ENCODE peak calls at places on chromosomes 3 and 15, in five cellular contexts. J is choroid plexus epithelial cell, S is uterus, F is mammary epithelial cell, C is neural progenitor cell. B is an unnamed sample.

GRCh38 chr3:111923095-111923771 is 55.6 kb upstream of the ABHD10 start:
- DNase-seq in C (no peak), S (no peak), J (no peak), F (peak; percentile 87), B (peak; percentile 68)

GRCh38 chr3:109175411-109175810 is 38.9 kb downstream of the C3orf85 start:
- DNase-seq in C (no peak), J (no peak), S (no peak), F (no peak), B (no peak)

GRCh38 chr3:115186351-115187148 is 39.5 kb upstream of the ZBTB20 start:
- DNase-seq in J (no peak), S (no peak), C (no peak), F (peak; percentile 25), B (no peak)

GRCh38 chr3:123155471-123156011 is 46.2 kb upstream of the SEC22A start:
- DNase-seq in F (no peak), S (no peak), J (no peak), C (peak; percentile 77), B (no peak)

GRCh38 chr3:39434574-39434973 is 28.1 kb downstream of the RPSA start:
- DNase-seq in J (no peak), F (peak; percentile 83), C (no peak), S (peak; percentile 70), B (peak; percentile 49)

GRCh38 chr3:141305436-141305835 is 62.9 kb upstream of the ZBTB38 start:
- DNase-seq in F (peak; percentile 30), J (peak; percentile 96), S (no peak), C (peak; percentile 26), B (peak; percentile 45)

GRCh38 chr3:125055913-125056705 is at the start of gene HEG1:
- DNase-seq in J (peak; percentile 77), C (peak; percentile 91), S (peak; percentile 90), F (peak; percentile 73), B (peak; percentile 75)

GRCh38 chr15:77482570-77482969 is 61.9 kb downstream of the HMG20A start:
- DNase-seq in S (no peak), C (no peak), F (no peak), J (peak; percentile 87), B (peak; percentile 50)

GRCh38 chr15:100253640-100254039 is 88.1 kb downstream of the ADAMTS17 start:
- DNase-seq in J (no peak), F (no peak), S (no peak), C (no peak), B (no peak)

GRCh38 chr15:55241895-55242294 is 45.2 kb upstream of the RSL24D1 start:
- DNase-seq in C (no peak), S (no peak), J (peak; percentile 50), F (no peak), B (peak; percentile 23)

GRCh38 chr15:36177590-36178281 is 401.7 kb upstream of the CDIN1 start:
- DNase-seq in J (peak; percentile 23), C (no peak), S (no peak), F (no peak), B (peak; percentile 31)

GRCh38 chr3:108552267-108553159 is 36.7 kb downstream of the CIP2A start:
- DNase-seq in J (peak; percentile 75), F (peak; percentile 21), S (no peak), C (peak; percentile 60), B (peak; percentile 60)

GRCh38 chr3:186953011-186953487 is 22.7 kb downstream of the ST6GAL1 start:
- DNase-seq in J (peak; percentile 69), C (no peak), F (peak; percentile 36), S (no peak), B (peak; percentile 47)

GRCh38 chr3:159852821-159853505 is 135.7 kb upstream of the IL12A start:
- DNase-seq in S (peak; percentile 55), F (peak; percentile 66), C (peak; percentile 38), J (peak; percentile 79), B (peak; percentile 68)

GRCh38 chr3:159850481-159850880 is 138.2 kb upstream of the IL12A start:
- DNase-seq in C (no peak), S (no peak), F (no peak), J (no peak), B (no peak)

GRCh38 chr3:159853506-159853864 is 135.2 kb upstream of the IL12A start:
- DNase-seq in J (no peak), S (no peak), F (no peak), C (no peak), B (no peak)

GRCh38 chr3:159854500-159855124 is 134.0 kb upstream of the IL12A start:
- DNase-seq in S (no peak), C (no peak), F (peak; percentile 86), J (peak; percentile 97), B (peak; percentile 95)

DNA sequence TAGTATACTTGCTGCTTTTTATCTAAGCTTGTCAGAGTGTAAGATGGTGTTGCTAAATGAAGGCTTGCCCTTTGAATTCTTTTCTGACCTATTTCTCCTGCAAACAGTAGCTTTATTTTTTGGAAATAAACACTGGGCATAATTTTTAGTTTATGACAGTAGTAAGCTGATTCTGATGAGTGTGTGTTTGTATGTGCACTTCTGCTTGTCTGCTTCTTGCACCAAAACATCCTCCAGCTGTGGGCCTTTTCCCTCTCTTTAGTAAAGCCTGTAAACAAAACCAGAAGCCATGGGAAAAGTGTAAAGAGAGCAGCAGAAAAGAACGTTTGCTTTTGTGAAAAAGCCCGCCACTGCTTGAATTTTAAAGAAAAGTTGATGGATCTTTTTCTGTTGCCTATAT is 136.4 kb upstream of the IL12A start:
- DNase-seq in C (no peak), S (no peak), J (no peak), F (no peak), B (no peak)
- H3K4me3 ChIP-seq in C (peak overlapping the region; percentile 7), S (no peak overlapping the region), J (no peak overlapping the region), F (no peak overlapping the region), B (no peak overlapping the region)

DNA sequence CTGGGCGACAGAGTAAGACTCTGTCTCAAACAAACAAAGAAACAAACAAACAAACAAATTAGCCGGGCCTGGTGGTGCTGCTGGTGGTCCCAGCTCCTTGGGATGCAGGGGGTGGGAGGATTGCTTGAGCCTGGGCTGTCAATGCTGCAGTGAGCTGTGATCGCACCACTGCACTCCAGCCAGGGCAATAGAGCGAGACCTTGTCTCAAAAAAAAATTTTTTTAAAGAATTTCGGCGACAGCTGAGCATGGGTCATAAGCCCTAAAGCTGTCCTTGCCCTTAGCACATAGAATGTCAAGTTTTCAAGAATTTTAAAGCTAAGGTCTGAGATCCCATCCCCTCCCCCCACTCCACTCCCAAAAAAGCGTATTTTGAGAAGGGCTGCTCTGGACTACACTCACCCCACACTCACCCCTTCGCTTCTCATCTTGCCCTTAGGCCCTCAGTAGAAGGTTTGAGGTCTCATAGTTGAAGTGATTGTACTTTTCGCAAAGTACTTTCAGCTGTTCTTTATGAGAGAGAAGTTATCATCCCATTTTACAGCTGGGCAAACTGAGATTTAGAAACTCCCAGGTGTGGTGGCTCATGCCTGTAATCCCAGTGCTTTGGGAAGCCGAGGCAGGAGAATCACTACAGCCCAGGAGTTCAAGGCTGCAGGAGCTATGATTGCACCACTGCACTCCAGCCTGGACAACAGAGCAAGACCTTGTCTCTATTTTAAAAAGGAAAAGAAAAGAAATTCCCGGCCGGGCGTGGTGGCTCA is 34.3 kb upstream of the FLNB start:
- DNase-seq in F (no peak), S (no peak), C (no peak), J (no peak), B (no peak)
- TF ChIP-seq CTCF in F (no peak), S (no peak), C (no peak), J (no peak), B (no peak)

GRCh38 chr15:56918046-56918906 is at the start of gene TCF12:
- DNase-seq in F (peak; percentile 95), J (peak; percentile 98), S (peak; percentile 93), C (peak; percentile 98), B (peak; percentile 94)

GRCh38 chr15:56918907-56919707 is 663 bp downstream of the TCF12 start:
- DNase-seq in C (peak; percentile 87), F (peak; percentile 62), J (peak; percentile 64), S (peak; percentile 51), B (peak; percentile 78)

GRCh38 chr15:56915888-56916287 is 2.6 kb upstream of the TCF12 start:
- DNase-seq in S (no peak), F (no peak), J (no peak), C (no peak), B (no peak)

GRCh38 chr15:56916825-56917477 is 1.5 kb upstream of the TCF12 start:
- DNase-seq in C (no peak), S (no peak), J (no peak), F (no peak), B (no peak)

GRCh38 chr15:56917652-56918045 is 795 bp upstream of the TCF12 start:
- DNase-seq in J (no peak), C (no peak), F (no peak), S (no peak), B (no peak)
- H3K4me3 ChIP-seq in J (peak overlapping the region; percentile 88), C (peak overlapping the region; percentile 96), F (peak overlapping the region; percentile 97), S (peak overlapping the region; percentile 90), B (peak overlapping the region; percentile 87)

GRCh38 chr3:127373701-127374625 is 86.1 kb upstream of the PRR20G start:
- DNase-seq in F (no peak), J (no peak), S (no peak), C (peak; percentile 71), B (no peak)
- TF ChIP-seq CTCF in F (peak; percentile 54), J (peak; percentile 47), S (no peak), C (peak; percentile 72), B (peak; percentile 29)

DNA sequence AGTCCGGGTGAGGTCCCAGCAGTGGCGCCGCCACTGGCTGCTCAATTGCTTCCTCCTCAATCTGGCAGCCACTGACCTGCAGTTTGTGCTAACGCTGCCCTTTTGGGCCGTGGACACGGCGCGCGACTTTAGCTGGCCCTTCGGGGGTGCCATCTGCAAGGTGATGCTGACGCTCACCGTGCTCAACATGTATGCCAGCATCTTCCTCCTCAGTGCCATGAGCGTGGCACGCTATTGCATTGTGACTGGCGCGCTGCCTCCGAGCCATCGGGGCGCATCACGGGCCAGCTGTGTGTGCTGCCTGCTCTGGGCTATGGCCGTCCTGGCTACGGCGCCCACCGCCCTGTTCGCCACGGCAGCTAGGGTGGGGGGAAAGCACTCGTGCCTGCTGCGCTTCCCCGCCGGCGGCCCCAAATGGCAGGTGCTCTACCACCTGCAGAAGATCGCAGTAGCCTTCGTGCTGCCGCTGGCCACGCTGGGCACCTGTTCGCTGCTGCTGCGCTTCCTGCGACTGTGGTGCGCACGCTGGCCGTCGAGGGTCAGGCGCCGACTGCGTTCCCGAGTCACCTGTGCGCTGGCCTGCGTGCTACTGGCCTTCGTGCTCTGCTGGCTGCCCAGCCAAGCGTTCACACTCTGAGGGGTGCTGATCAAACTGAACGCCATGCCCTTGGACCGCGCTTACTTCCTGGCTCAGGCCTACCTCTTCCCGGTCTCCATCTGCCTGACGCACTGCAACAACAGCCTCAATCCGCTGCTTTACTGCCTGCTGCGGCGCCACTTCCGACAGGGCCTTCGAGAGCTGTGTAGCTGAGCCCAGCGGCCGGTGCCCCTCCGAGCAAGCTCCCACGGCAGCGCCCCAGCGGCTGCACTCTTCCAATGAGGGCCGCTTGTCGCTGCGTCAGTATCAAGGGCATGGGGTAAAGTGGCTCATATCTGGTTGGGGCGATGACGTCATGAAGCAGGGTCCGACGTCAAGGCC is 20.3 kb upstream of the ADAMTS7 start:
- DNase-seq in S (no peak), J (no peak), C (no peak), F (no peak), B (no peak)
- H3K4me3 ChIP-seq in S (no peak overlapping the region), J (no peak overlapping the region), C (no peak overlapping the region), F (no peak overlapping the region), B (no peak overlapping the region)

DNA sequence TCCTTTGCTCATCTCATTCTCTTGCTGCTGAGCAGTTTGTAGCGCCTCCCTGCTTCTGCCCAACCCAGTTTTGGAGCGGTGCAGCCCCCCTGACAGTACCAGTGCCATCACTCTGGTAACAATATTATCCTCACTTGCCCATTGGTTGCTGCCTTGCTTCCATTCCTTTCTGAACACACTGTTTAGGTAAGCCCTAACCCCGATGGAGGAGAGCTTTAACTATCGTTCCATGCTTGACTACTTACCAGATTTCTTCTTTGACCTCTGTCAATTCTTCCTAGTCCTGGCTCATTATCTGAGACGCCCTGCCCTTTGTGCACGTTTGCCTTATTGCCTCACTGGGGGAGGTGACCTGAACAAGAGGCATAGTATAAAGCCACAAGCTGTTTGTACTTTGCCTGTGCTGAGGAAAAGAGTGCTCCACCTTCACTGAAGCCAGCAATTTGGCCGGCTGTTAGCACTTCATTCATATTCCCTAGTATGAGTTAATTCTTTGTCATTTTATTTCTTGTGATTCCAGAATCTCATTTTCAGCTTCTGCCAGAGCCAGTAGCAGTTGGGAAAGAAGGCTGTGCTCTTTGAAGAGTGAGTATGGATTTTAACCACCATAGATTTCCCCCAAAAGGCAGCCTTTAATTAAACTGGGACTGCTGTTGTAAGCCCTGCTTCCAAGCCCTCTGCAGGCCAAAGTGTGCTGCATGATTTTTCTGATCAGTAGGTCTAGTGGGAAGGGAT is 11.9 kb downstream of the ABHD6 start:
- DNase-seq in S (no peak), C (peak; percentile 91), F (no peak), J (peak; percentile 43), B (no peak)
- TF ChIP-seq CTCF in S (no peak), C (peak; percentile 56), F (no peak), J (peak; percentile 65), B (peak; percentile 24)

B was measured in epithelial cell of esophagus.